ENCODE peak calls at places on chromosomes 6 and 20, in six cellular contexts. Q is IMR-90, U is neuronal stem cell, Z is H1, K is H9, O is mesendoderm. H is an unnamed sample.

GRCh38 chr6:9186148-9186547 is 750.8 kb upstream of the SLC35B3 start:
- DNase-seq in Z (no peak), Q (no peak), K (no peak), O (no peak), U (no peak), H (no peak)

GRCh38 chr6:138594749-138595148 is 95.5 kb upstream of the NHSL1 start:
- DNase-seq in U (no peak), Q (no peak), Z (no peak), O (no peak), K (no peak), H (no peak)

GRCh38 chr6:158707120-158707519 is 57.3 kb downstream of the SYTL3 start:
- DNase-seq in U (no peak), Z (no peak), Q (peak), K (peak), O (peak), H (peak)

GRCh38 chr6:6825986-6826901 is 237.7 kb downstream of the LY86 start:
- DNase-seq in U (no peak), K (no peak), O (no peak), Q (no peak), Z (no peak), H (no peak)

GRCh38 chr20:35279040-35279439 is 1.1 kb upstream of the MMP24OS start:
- DNase-seq in K (no peak), U (no peak), Q (peak), O (no peak), Z (no peak), H (peak)

GRCh38 chr6:14037402-14038277 is 79.9 kb upstream of the CD83 start:
- DNase-seq in Z (no peak), K (no peak), U (no peak), O (no peak), Q (peak), H (no peak)

GRCh38 chr6:89071036-89071435 is 9.5 kb upstream of the PNRC1 start:
- DNase-seq in Q (no peak), K (no peak), U (no peak), Z (no peak), O (no peak), H (no peak)

GRCh38 chr20:48332555-48332954 is 495.2 kb downstream of the PREX1 start:
- DNase-seq in O (no peak), K (no peak), Z (no peak), U (no peak), Q (peak), H (no peak)

GRCh38 chr6:108116781-108117426 is 42.4 kb upstream of the OSTM1 start:
- DNase-seq in K (peak), U (no peak), Z (peak), O (no peak), Q (no peak), H (no peak)

GRCh38 chr6:26194329-26194701 is 107.1 kb downstream of the HFE start:
- DNase-seq in U (no peak), K (no peak), Q (no peak), Z (no peak), O (no peak), H (no peak)

GRCh38 chr20:60209048-60209447 is 250.8 kb downstream of the CDH26 start:
- DNase-seq in U (no peak), O (no peak), K (no peak), Z (no peak), Q (no peak), H (peak)

GRCh38 chr6:143803769-143804540 is 39.2 kb upstream of the LTV1 start:
- DNase-seq in Q (no peak), Z (no peak), U (no peak), K (no peak), O (peak), H (no peak)
- H3K27ac ChIP-seq in Q (no peak), Z (peak), U (no peak), K (peak), O (peak), H (no peak)

GRCh38 chr20:19835533-19836222 is 77.6 kb downstream of the RIN2 start:
- DNase-seq in Z (no peak), U (no peak), Q (no peak), K (no peak), O (peak), H (no peak)
- H3K4ac ChIP-seq in Z (no peak), U (no peak), Q (peak), K (no peak), O (no peak), H (no peak)

GRCh38 chr6:106107043-106107613 is 21.0 kb downstream of the PRDM1 start:
- DNase-seq in O (no peak), K (no peak), Z (no peak), Q (no peak), U (no peak), H (no peak)
- H3K27ac ChIP-seq in O (no peak), K (no peak), Z (no peak), Q (no peak), U (no peak), H (no peak)

DNA sequence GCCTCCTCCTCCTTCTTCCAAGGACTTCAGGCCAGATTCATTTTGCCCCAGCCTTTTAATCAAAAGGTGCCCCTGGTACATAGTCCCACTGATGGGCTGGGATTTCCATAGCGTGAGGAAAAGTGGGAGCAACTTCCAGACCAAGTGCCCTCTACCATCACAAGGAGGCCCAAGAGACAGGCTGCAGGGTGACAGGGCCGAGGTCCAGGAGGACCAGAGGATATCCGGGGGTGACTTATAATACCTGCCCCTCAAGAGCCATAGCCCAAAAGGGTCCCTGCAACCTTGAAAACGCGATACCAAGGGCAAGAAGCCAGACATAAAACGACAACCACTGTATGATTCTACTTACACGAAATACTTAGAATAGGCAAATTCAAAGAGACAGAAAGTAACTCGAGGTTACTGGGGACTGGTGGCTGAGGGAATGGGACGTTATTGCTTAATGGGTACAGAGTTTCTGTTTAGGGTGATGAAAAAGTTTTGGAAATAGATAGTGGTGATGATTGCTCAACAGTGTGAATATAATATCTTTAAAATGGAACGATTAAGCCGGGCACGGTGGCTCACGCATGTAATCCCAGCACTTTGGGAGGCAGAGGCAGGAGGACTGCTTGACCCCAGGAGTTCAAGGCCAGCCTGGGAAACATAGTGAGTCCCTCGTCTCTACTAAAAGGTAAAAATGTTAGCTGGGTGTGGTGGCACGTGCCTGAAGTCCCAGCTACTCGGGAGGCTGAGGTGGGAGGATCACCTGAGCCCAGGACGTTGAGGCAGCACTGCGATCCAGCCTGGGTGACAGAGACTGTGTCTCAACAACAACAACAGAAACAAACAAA is 71.9 kb downstream of the NOL4L start:
- DNase-seq in U (no peak), O (no peak), K (peak), Q (no peak), Z (no peak), H (no peak)
- H3K4ac ChIP-seq in U (no peak), O (no peak), K (no peak), Q (no peak), Z (no peak), H (no peak)

DNA sequence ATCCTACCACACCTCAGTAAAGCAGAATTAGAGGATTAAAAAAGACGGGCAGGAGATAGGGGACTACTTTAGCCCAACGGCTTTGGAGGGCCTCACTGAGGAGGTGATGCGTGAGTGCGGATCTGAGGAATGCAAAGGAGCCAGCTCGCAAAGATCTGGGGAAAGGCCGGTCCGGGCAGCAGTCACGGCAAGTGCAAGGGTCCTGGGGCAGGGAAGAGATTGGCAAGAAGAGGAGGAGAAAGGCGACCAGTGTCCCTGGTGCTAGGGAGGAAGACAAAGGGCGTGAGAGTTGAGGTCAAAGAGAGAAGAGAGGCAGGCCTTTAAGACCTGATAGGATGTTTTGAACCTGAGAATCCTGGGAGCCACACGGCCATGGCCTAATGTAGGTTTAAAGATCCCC is 86.8 kb downstream of the KCNB1 start:
- DNase-seq in O (no peak), Q (no peak), Z (no peak), K (no peak), U (no peak), H (no peak)
- H3K27ac ChIP-seq in O (no peak), Q (no peak), Z (no peak), K (no peak), U (no peak), H (no peak)

GRCh38 chr6:111601875-111602274 is 3.8 kb downstream of the TRAF3IP2 start:
- DNase-seq in O (no peak), Q (peak), K (no peak), U (no peak), Z (no peak), H (no peak)

GRCh38 chr6:111603648-111604047 is 2.0 kb downstream of the TRAF3IP2 start:
- DNase-seq in U (no peak), Z (no peak), K (no peak), Q (peak), O (no peak), H (no peak)

GRCh38 chr6:111604259-111605099 is 1.2 kb downstream of the TRAF3IP2 start:
- DNase-seq in K (no peak), Q (peak), O (peak), U (no peak), Z (peak), H (peak)

GRCh38 chr6:111600588-111601440 is 4.9 kb downstream of the TRAF3IP2 start:
- DNase-seq in Z (no peak), Q (no peak), U (no peak), O (no peak), K (no peak), H (no peak)

DNA sequence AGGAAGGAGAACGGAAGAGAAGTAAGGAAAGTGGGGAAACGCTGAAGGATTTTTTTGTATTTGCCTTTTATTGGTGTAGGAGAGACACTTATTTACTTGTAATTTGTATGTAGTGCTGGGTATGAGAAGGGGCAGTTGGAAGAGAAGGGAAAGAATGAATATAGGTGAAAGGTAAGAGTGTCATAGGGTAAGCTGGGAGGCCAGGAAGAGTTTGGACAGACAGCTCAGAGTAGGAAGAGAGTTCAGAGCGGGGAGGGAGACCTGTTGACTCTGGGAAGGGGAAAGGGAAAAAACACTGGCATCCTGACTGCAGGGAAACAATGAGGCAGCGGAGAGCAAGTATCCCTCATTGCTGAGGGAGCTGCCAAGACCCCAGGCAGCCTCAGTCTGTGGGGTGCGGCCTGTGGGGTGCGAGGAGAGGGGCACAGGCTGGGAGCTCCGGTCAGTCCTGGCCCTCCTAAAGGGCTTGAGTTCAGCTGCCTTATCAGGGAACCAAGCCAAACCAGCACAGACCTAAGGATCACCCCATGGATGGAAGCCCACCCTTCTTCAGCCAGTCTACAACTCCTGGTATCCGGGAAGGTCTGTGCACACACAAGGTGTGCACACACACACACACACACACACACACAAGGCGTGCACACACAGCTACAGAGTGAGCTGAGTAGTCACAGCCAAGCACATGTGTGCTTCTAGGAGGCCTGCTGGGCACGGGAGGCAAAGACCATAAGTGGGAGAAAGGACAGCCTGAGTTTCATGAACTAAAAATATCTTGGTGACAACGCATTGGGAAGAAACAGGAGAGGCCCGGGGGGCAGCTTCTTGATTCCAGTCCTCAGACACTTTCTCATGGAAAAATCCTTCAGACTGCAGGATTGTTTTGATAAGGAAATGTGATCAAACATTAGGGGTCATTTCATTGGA is 2.9 kb downstream of the TRAF3IP2 start:
- DNase-seq in Q (peak), K (no peak), O (no peak), U (no peak), Z (no peak), H (no peak)
- H3K4ac ChIP-seq in Q (peak), K (no peak), O (no peak), U (no peak), Z (no peak), H (peak)

GRCh38 chr6:11322252-11322885 is 89.9 kb upstream of the NEDD9 start:
- DNase-seq in Z (no peak), U (no peak), K (no peak), Q (no peak), O (no peak), H (no peak)

GRCh38 chr6:11317885-11318771 is 85.7 kb upstream of the NEDD9 start:
- DNase-seq in O (peak), Z (no peak), K (no peak), U (no peak), Q (peak), H (peak)

GRCh38 chr6:11315743-11316437 is 83.4 kb upstream of the NEDD9 start:
- DNase-seq in U (no peak), Q (peak), K (no peak), Z (no peak), O (no peak), H (no peak)

GRCh38 chr6:11320914-11321549 is 88.6 kb upstream of the NEDD9 start:
- DNase-seq in Q (no peak), Z (no peak), O (no peak), U (no peak), K (no peak), H (peak)

DNA sequence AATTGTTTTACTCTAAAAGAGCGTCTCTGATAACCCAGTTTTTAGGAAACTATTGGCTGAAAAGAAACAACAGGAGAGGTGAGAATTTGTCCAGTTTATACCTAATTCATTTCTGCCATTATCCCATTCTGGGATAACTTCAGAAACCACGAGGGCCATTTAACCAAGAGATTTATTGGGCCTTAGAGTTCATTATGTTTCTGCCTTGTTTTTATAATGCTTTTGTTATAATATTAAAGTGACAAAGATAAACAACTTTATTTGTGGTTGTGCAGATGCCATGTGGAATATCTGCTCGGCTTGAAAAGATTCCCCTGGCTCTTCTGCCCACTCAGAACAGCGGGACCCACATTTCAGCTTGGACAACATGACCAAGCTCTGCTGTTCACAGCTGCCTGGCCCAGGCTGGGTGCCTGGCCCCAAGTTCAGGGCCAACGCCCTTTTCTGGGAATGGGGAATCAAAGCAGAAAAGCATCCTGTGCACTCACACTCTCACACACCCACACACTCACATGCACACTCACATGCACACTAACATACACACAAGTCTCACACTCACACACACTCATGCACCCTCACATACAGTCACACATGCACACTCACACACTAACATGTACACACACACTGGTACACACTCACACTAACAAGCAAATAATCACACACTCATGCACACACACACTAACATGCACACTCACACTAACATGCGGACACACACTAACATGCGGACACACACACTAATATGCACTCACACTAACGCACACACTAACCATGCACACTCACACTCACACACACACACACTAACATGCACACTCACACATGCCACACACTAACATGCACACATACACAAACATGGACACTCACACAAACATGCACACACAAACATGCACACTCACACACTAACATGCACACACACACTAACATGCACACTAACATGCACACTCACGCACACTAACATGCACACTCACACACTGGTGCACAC is 86.7 kb upstream of the NEDD9 start:
- DNase-seq in O (no peak), Z (no peak), U (no peak), K (no peak), Q (no peak), H (no peak)
- H3K27ac ChIP-seq in O (no peak), Z (no peak), U (no peak), K (no peak), Q (no peak), H (peak)

GRCh38 chr20:24303393-24303792 is 166.0 kb upstream of the SYNDIG1 start:
- DNase-seq in Q (no peak), Z (no peak), O (peak), K (no peak), U (no peak), H (no peak)

GRCh38 chr20:24296477-24297380 is 172.7 kb upstream of the SYNDIG1 start:
- DNase-seq in Q (no peak), U (no peak), O (peak), K (no peak), Z (no peak), H (no peak)

DNA sequence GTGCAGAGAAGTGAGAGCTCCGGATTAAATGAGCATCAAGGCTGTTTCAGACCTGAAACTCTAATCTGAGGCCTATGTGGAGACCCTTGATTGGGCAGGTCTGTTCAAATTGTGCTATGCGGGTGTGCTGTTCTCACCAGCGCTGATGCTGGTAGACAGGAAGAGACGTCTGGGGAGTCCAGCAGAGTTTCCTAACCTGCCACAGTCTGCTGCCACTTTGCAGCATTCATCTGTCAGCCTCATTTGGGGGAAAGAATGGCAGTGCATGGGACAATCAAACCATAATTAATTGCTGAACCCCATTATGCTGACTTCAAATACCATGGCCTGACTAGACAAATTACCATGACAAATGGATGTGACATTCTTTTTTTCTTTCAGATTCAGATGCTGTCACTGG is 171.5 kb upstream of the SYNDIG1 start:
- DNase-seq in Q (no peak), K (no peak), O (no peak), Z (no peak), U (no peak), H (no peak)
- H3K4ac ChIP-seq in Q (no peak), K (no peak), O (no peak), Z (no peak), U (no peak), H (no peak)

H was measured in trophoblast cell.